ENCODE peak calls at places on chromosome 22, in seven cellular contexts. F is astrocyte of the spinal cord, U is left ventricle myocardium inferior, X is breast epithelium, S is cardiac muscle cell, O is sigmoid colon, R is stomach. K is an unnamed sample.
A peak's percentile ranks its signal among the peaks of the same experiment; 100 is the strongest.

GRCh38 chr22:37824674-37825641 is 1.8 kb downstream of the GALR3 start:
- DNase-seq in F (no peak), U (no peak), X (no peak), S (peak; percentile 40), O (no peak), R (no peak), K (peak; percentile 9)

GRCh38 chr22:30906411-30906810 is 62.2 kb downstream of the MORC2 start:
- DNase-seq in F (no peak), U (no peak), X (no peak), S (no peak), O (peak; percentile 56), R (no peak), K (no peak)

GRCh38 chr22:48806227-48806781 is 1021.4 kb downstream of the BRD1 start:
- DNase-seq in F (no peak), U (no peak), X (no peak), S (no peak), O (no peak), R (no peak), K (no peak)

GRCh38 chr22:37237371-37238268 is 6.4 kb downstream of the RAC2 start:
- DNase-seq in F (peak; percentile 23), U (no peak), X (no peak), S (peak; percentile 60), O (peak; percentile 39), R (no peak), K (peak; percentile 43)

GRCh38 chr22:40329021-40329456 is 17.3 kb upstream of the ADSL start:
- DNase-seq in F (no peak), U (no peak), X (no peak), S (no peak), O (no peak), R (no peak), K (no peak)

GRCh38 chr22:26979294-26979693 is 321.9 kb downstream of the MIAT start:
- DNase-seq in F (peak; percentile 1), U (no peak), X (no peak), S (peak; percentile 5), O (no peak), R (no peak), K (no peak)

GRCh38 chr22:49894321-49895072 is 23.7 kb downstream of the ALG12 start:
- DNase-seq in F (no peak), U (no peak), X (no peak), S (no peak), O (no peak), R (no peak), K (no peak)

GRCh38 chr22:38244106-38244505 is 28.7 kb downstream of the TMEM184B start:
- DNase-seq in F (no peak), U (no peak), X (no peak), S (no peak), O (no peak), R (no peak), K (no peak)

GRCh38 chr22:31244943-31245451 is 32.9 kb downstream of the LIMK2 start:
- DNase-seq in F (no peak), U (no peak), X (no peak), S (no peak), O (no peak), R (no peak), K (no peak)

GRCh38 chr22:40498454-40499186 is 128.2 kb downstream of the SGSM3 start:
- DNase-seq in F (peak; percentile 92), U (no peak), X (no peak), S (peak; percentile 62), O (no peak), R (no peak), K (peak; percentile 83)

GRCh38 chr22:30665266-30665665 is 2.4 kb downstream of the DUSP18 start:
- DNase-seq in F (no peak), U (no peak), X (no peak), S (no peak), O (no peak), R (no peak), K (no peak)

GRCh38 chr22:22720724-22721261 is 76.4 kb downstream of the GGTLC2 start:
- DNase-seq in F (no peak), U (no peak), X (no peak), S (peak; percentile 15), O (no peak), R (no peak), K (peak; percentile 13)

GRCh38 chr22:30827646-30828045 is 133.0 kb downstream of the OSBP2 start:
- DNase-seq in F (no peak), U (no peak), X (no peak), S (no peak), O (no peak), R (peak; percentile 8), K (no peak)

GRCh38 chr22:33896801-33897620 is 23.3 kb downstream of the LARGE1 start:
- DNase-seq in F (no peak), U (no peak), X (no peak), S (peak; percentile 13), O (no peak), R (no peak), K (peak; percentile 22)

GRCh38 chr22:27372969-27373670 is 428.4 kb downstream of the MN1 start:
- DNase-seq in F (no peak), U (no peak), X (no peak), S (no peak), O (no peak), R (peak; percentile 65), K (no peak)

GRCh38 chr22:37384691-37385090 is 42.6 kb downstream of the ELFN2 start:
- DNase-seq in F (no peak), U (no peak), X (no peak), S (no peak), O (no peak), R (no peak), K (no peak)

GRCh38 chr22:48138855-48139254 is 1376.4 kb downstream of the TBC1D22A start:
- DNase-seq in F (no peak), U (no peak), X (no peak), S (no peak), O (no peak), R (no peak), K (no peak)

GRCh38 chr22:46049726-46050450 is 72.9 kb upstream of the WNT7B start:
- DNase-seq in F (no peak), U (peak; percentile 14), X (peak; percentile 16), S (no peak), O (peak; percentile 64), R (peak; percentile 24), K (no peak)

GRCh38 chr22:46045459-46046298 is 68.7 kb upstream of the WNT7B start:
- DNase-seq in F (no peak), U (peak; percentile 47), X (no peak), S (no peak), O (peak; percentile 72), R (peak; percentile 58), K (no peak)

GRCh38 chr22:46047226-46047625 is 70.3 kb upstream of the WNT7B start:
- DNase-seq in F (no peak), U (peak; percentile 14), X (peak; percentile 45), S (no peak), O (peak; percentile 58), R (peak; percentile 26), K (no peak)

GRCh38 chr22:46046299-46046685 is 69.3 kb upstream of the WNT7B start:
- DNase-seq in F (no peak), U (peak; percentile 17), X (no peak), S (no peak), O (peak; percentile 66), R (no peak), K (no peak)

GRCh38 chr22:46047841-46048595 is 71.1 kb upstream of the WNT7B start:
- DNase-seq in F (no peak), U (peak; percentile 44), X (peak; percentile 60), S (no peak), O (peak; percentile 72), R (peak; percentile 26), K (no peak)
- H3K4me3 ChIP-seq in F (no peak overlapping the region), U (peak overlapping the region; percentile 26), X (peak overlapping the region; percentile 76), S (no peak overlapping the region), O (no peak overlapping the region), R (no peak overlapping the region), K (no peak overlapping the region)

GRCh38 chr22:19503869-19504268 is 20.3 kb downstream of the CLDN5 start:
- DNase-seq in F (no peak), U (no peak), X (no peak), S (no peak), O (no peak), R (no peak), K (no peak)
- TF ChIP-seq CTCF in F (peak; percentile 10), U (no peak), X (no peak), S (no peak), O (no peak), R (no peak), K (no peak)

GRCh38 chr22:28799834-28800307 is 498 bp downstream of the XBP1 start:
- DNase-seq in F (peak; percentile 63), U (peak; percentile 80), X (peak; percentile 40), S (peak; percentile 73), O (peak; percentile 85), R (peak; percentile 72), K (peak; percentile 66)

GRCh38 chr22:28799125-28799833 is 1.1 kb downstream of the XBP1 start:
- DNase-seq in F (peak; percentile 91), U (no peak), X (peak; percentile 71), S (peak; percentile 95), O (peak; percentile 91), R (no peak), K (peak; percentile 97)

GRCh38 chr22:28800308-28801041 is at the start of gene XBP1:
- DNase-seq in F (peak; percentile 95), U (peak; percentile 94), X (peak; percentile 94), S (peak; percentile 97), O (peak; percentile 97), R (peak; percentile 96), K (peak; percentile 92)

GRCh38 chr22:28801845-28802594 is 1.7 kb upstream of the XBP1 start:
- DNase-seq in F (no peak), U (no peak), X (peak; percentile 46), S (no peak), O (no peak), R (peak; percentile 65), K (no peak)

GRCh38 chr22:28802595-28803087 is 2.3 kb upstream of the XBP1 start:
- DNase-seq in F (no peak), U (no peak), X (no peak), S (no peak), O (no peak), R (no peak), K (no peak)
- H3K4me3 ChIP-seq in F (no peak overlapping the region), U (peak overlapping the region; percentile 97), X (peak overlapping the region; percentile 64), S (no peak overlapping the region), O (no peak overlapping the region), R (no peak overlapping the region), K (no peak overlapping the region)

GRCh38 chr22:17476838-17477237 is 86.5 kb upstream of the SLC25A18 start:
- DNase-seq in F (no peak), U (no peak), X (no peak), S (peak; percentile 57), O (no peak), R (no peak), K (peak; percentile 5)

GRCh38 chr22:17477401-17477833 is 85.9 kb upstream of the SLC25A18 start:
- DNase-seq in F (no peak), U (peak; percentile 31), X (no peak), S (peak; percentile 88), O (peak; percentile 82), R (no peak), K (peak; percentile 24)

GRCh38 chr22:17475318-17476212 is 87.7 kb upstream of the SLC25A18 start:
- DNase-seq in F (no peak), U (no peak), X (no peak), S (no peak), O (no peak), R (no peak), K (no peak)

GRCh38 chr22:17481424-17481823 is 81.9 kb upstream of the SLC25A18 start:
- DNase-seq in F (no peak), U (no peak), X (no peak), S (no peak), O (no peak), R (no peak), K (no peak)

DNA sequence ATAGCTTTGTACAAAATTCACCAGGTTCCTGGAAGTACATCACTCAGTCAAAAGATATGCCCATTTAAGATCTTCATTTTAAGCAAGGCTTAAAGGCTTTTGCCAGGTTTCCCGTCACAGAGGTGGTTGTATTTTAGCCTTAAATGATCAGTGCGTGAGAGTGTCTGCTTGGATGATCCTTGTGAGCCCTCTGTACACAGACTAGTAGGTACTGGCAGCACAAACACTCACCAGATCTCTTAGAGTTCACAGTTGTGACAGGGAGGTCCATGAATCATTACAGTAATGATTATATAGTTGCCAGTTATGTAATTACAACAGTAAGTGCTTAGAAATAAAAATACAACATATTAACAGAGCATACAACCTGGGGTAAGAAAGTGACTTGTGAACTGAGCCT is 84.2 kb upstream of the SLC25A18 start:
- DNase-seq in F (no peak), U (no peak), X (no peak), S (no peak), O (no peak), R (no peak), K (no peak)
- TF ChIP-seq CTCF in F (no peak), U (no peak), X (no peak), S (no peak), O (no peak), R (no peak), K (no peak)